ENCODE peak calls at places on chromosomes 1 and 21, in eight cellular contexts. A is choroid plexus epithelial cell, U is IMR-90, N is AG09309, G is GM13977, Q is RWPE1, R is D721Med, J is glutamatergic neuron. B is an unnamed sample.

GRCh38 chr21:10272216-10272615 is 249.2 kb upstream of the TPTE start:
- DNase-seq in A (peak), U (no peak), N (no peak), G (no peak), Q (no peak), R (no peak), J (no peak), B (no peak)

GRCh38 chr1:166601650-166602049 is 237.6 kb upstream of the POGK start:
- DNase-seq in A (no peak), U (no peak), N (no peak), G (no peak), Q (no peak), R (no peak), J (no peak), B (no peak)

GRCh38 chr1:237799762-237800474 is 90.8 kb downstream of the ZP4 start:
- DNase-seq in A (peak), U (peak), N (no peak), G (peak), Q (peak), R (peak), J (peak), B (peak)

GRCh38 chr1:25063591-25064416 is 133.7 kb upstream of the RUNX3 start:
- DNase-seq in A (no peak), U (no peak), N (no peak), G (no peak), Q (peak), R (no peak), J (peak), B (no peak)

GRCh38 chr1:168520052-168520751 is 23.6 kb downstream of the XCL2 start:
- DNase-seq in A (no peak), U (no peak), N (no peak), G (peak), Q (no peak), R (no peak), J (no peak), B (no peak)

GRCh38 chr1:5644281-5645134 is 347.7 kb downstream of the NPHP4 start:
- DNase-seq in A (no peak), U (no peak), N (no peak), G (no peak), Q (no peak), R (no peak), J (no peak), B (no peak)

GRCh38 chr21:45475004-45475685 is 67.1 kb downstream of the SLC19A1 start:
- DNase-seq in A (no peak), U (no peak), N (no peak), G (no peak), Q (no peak), R (no peak), J (no peak), B (no peak)

GRCh38 chr1:181083842-181084605 is 4.5 kb upstream of the IER5 start:
- DNase-seq in A (peak), U (no peak), N (no peak), G (peak), Q (no peak), R (peak), J (no peak), B (peak)

GRCh38 chr1:24236170-24237045 is 49.3 kb upstream of the IFNLR1 start:
- DNase-seq in A (peak), U (peak), N (peak), G (peak), Q (peak), R (no peak), J (no peak), B (peak)

GRCh38 chr1:202809597-202810159 is 1.1 kb upstream of the PCAT6 start:
- DNase-seq in A (no peak), U (no peak), N (no peak), G (no peak), Q (no peak), R (no peak), J (no peak), B (no peak)

GRCh38 chr1:7482077-7482476 is 289.0 kb upstream of the VAMP3 start:
- DNase-seq in A (no peak), U (no peak), N (no peak), G (no peak), Q (no peak), R (no peak), J (no peak), B (no peak)

GRCh38 chr1:220595179-220595578 is 67.2 kb downstream of the MARK1 start:
- DNase-seq in A (no peak), U (no peak), N (no peak), G (no peak), Q (no peak), R (no peak), J (no peak), B (no peak)

GRCh38 chr1:56547473-56547872 is 31.9 kb downstream of the PLPP3 start:
- DNase-seq in A (no peak), U (no peak), N (no peak), G (no peak), Q (no peak), R (no peak), J (no peak), B (no peak)

GRCh38 chr1:106768501-106768900 is 288.0 kb upstream of the PRMT6 start:
- DNase-seq in A (peak), U (no peak), N (peak), G (no peak), Q (peak), R (no peak), J (no peak), B (peak)

GRCh38 chr1:110756506-110756905 is 81.8 kb upstream of the KCNA3 start:
- DNase-seq in A (no peak), U (no peak), N (no peak), G (no peak), Q (no peak), R (no peak), J (peak), B (no peak)

GRCh38 chr1:233561708-233562426 is 52.0 kb upstream of the KCNK1 start:
- DNase-seq in A (no peak), U (no peak), N (no peak), G (no peak), Q (no peak), R (no peak), J (no peak), B (no peak)

GRCh38 chr1:47224676-47225399 is 7.2 kb downstream of the TAL1 start:
- DNase-seq in A (no peak), U (no peak), N (no peak), G (no peak), Q (no peak), R (no peak), J (no peak), B (no peak)

GRCh38 chr1:153957744-153958110 is 685 bp downstream of the CRTC2 start:
- DNase-seq in A (peak), U (no peak), N (no peak), G (peak), Q (no peak), R (no peak), J (no peak), B (peak)

GRCh38 chr1:153626929-153627796 is at the start of gene S100A13:
- DNase-seq in A (peak), U (peak), N (peak), G (no peak), Q (peak), R (no peak), J (peak), B (peak)

GRCh38 chr21:38567577-38568360 is 69.5 kb upstream of the ERG start:
- DNase-seq in A (peak), U (peak), N (peak), G (no peak), Q (peak), R (no peak), J (no peak), B (no peak)

GRCh38 chr1:175146535-175147213 is 45.9 kb downstream of the KIAA0040 start:
- DNase-seq in A (peak), U (peak), N (no peak), G (peak), Q (peak), R (peak), J (peak), B (peak)

GRCh38 chr1:52748119-52748518 is 21.9 kb downstream of the ZYG11B start:
- DNase-seq in A (peak), U (no peak), N (no peak), G (no peak), Q (no peak), R (no peak), J (no peak), B (peak)

GRCh38 chr1:65229754-65230339 is 79.5 kb upstream of the DNAJC6 start:
- DNase-seq in A (no peak), U (no peak), N (no peak), G (no peak), Q (no peak), R (no peak), J (no peak), B (no peak)

GRCh38 chr1:69123486-69123885 is 444.2 kb upstream of the LRRC7 start:
- DNase-seq in A (no peak), U (no peak), N (no peak), G (no peak), Q (no peak), R (no peak), J (no peak), B (no peak)

GRCh38 chr21:39180429-39181019 is 2.7 kb downstream of the PSMG1 start:
- DNase-seq in A (peak), U (no peak), N (no peak), G (no peak), Q (no peak), R (no peak), J (no peak), B (peak)

GRCh38 chr1:156020293-156021086 is at the start of gene SSR2:
- DNase-seq in A (peak), U (peak), N (peak), G (peak), Q (peak), R (peak), J (peak), B (peak)

GRCh38 chr1:156021087-156021416 is 301 bp upstream of the SSR2 start:
- DNase-seq in A (no peak), U (no peak), N (no peak), G (no peak), Q (no peak), R (no peak), J (no peak), B (no peak)

GRCh38 chr1:156026588-156026987 is 5.8 kb upstream of the SSR2 start:
- DNase-seq in A (no peak), U (no peak), N (no peak), G (no peak), Q (no peak), R (no peak), J (no peak), B (no peak)

GRCh38 chr1:156021954-156022353 is 1.2 kb upstream of the SSR2 start:
- DNase-seq in A (no peak), U (no peak), N (no peak), G (no peak), Q (no peak), R (no peak), J (no peak), B (no peak)

DNA sequence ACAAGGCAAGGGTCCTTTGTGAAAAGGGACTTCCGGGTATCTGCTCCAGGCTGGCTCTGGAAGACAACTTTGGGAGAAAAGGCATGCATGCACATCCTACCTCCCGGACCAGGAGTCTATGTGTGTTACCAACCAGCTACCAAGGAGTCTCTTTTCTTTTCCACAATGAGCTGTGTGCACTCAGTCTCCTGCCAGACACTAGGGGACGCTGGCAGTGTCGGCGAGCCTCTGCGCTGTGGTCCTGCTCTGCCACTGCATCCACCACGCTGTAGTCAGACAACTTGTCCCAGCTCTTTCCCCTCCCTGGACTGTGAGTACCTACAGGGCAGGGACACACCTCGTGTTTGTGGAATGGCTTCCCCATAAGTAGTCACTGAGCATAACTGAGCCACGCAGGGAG is 5.1 kb upstream of the SSR2 start:
- DNase-seq in A (peak), U (peak), N (no peak), G (peak), Q (no peak), R (peak), J (peak), B (no peak)
- TF ChIP-seq CTCF in A (peak), U (peak), N (peak), G (peak), Q (peak), R (peak), J (peak), B (no peak)

GRCh38 chr1:217911908-217912307 is 280.8 kb downstream of the SPATA17 start:
- DNase-seq in A (no peak), U (no peak), N (no peak), G (no peak), Q (no peak), R (no peak), J (no peak), B (peak)
- TF ChIP-seq CTCF in A (no peak), U (no peak), N (no peak), G (no peak), Q (no peak), R (peak), J (no peak), B (peak)

DNA sequence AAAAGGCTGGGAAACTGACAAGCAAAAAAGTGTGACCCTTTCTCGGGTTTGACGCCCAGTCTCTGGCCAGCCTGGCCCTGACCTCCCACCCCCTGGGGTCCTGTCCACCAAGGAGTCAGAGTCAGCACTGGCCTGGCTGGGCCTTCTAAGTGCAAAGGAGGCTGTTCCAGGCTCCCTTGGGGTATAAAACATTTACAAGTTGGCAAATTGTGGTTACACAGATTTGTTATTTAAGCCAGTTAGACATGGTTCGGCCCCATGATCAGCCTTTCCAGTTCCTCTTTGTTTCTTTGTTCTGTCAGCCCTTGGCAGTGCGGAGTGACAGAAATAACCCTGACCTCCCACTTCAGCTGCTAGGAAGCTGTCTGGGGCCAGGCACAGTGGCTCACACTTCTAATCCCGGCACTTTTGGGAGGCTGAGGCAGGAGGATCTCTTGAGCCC is 161.6 kb upstream of the RAB4A start:
- DNase-seq in A (no peak), U (no peak), N (no peak), G (no peak), Q (no peak), R (no peak), J (no peak), B (no peak)
- TF ChIP-seq CTCF in A (no peak), U (no peak), N (no peak), G (no peak), Q (no peak), R (no peak), J (no peak), B (no peak)

GRCh38 chr1:160768295-160768657 is 27.7 kb upstream of the LY9 start:
- DNase-seq in A (peak), U (no peak), N (no peak), G (peak), Q (no peak), R (no peak), J (peak), B (peak)
- TF ChIP-seq CTCF in A (peak), U (peak), N (peak), G (peak), Q (no peak), R (peak), J (no peak), B (peak)

DNA sequence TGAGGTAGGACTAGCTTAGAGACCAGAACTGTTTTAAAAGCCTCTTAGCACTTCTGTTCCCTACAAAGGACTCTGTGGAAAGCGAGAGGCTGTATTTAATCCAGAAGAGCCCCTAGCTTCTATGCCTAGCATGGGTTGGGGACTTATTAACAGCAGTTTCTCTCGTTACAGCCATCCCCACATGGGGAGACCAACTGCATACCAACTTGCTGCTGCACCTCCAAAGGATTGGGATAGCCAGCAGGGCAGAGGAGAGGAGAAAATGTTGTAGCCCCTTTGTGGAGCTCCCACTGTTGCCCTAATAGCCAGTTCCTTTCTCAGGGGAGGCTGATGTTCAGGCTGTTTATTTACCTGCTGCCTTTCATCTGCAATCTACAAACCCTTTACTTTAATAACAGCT is 11.0 kb upstream of the CELSR2 start:
- DNase-seq in A (no peak), U (no peak), N (no peak), G (no peak), Q (no peak), R (no peak), J (no peak), B (no peak)
- TF ChIP-seq CTCF in A (no peak), U (no peak), N (no peak), G (no peak), Q (no peak), R (no peak), J (no peak), B (no peak)

GRCh38 chr1:10517677-10517982 is 42.9 kb downstream of the PEX14 start:
- DNase-seq in A (no peak), U (no peak), N (no peak), G (no peak), Q (no peak), R (no peak), J (no peak), B (no peak)

GRCh38 chr1:10516925-10517676 is 42.4 kb downstream of the PEX14 start:
- DNase-seq in A (no peak), U (no peak), N (no peak), G (no peak), Q (no peak), R (no peak), J (no peak), B (no peak)

GRCh38 chr1:10520497-10520896 is 45.7 kb downstream of the PEX14 start:
- DNase-seq in A (no peak), U (no peak), N (no peak), G (no peak), Q (no peak), R (no peak), J (no peak), B (no peak)

GRCh38 chr1:10520952-10521351 is 46.2 kb downstream of the PEX14 start:
- DNase-seq in A (no peak), U (no peak), N (no peak), G (no peak), Q (no peak), R (no peak), J (no peak), B (no peak)

DNA sequence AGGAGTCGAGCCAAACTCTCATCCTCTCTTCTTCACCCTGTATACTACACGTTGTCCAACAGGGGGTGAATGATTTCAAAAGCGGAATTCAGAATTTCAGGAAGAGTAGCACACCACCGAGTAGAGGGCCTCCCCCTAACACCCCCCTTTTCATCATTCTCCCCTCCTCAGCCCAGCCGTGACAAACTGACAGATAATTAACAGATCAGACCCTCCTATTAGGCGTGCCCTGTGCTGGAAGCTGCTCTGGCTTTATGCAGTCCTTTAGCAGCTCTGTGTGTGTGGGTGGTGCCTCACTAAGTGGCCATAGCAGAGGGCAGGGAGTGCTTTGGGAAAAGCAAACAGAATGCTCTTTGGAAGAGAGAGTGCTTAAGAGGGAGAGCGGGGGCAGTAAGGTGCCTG is 44.3 kb downstream of the PEX14 start:
- DNase-seq in A (no peak), U (no peak), N (no peak), G (no peak), Q (no peak), R (no peak), J (no peak), B (no peak)
- TF ChIP-seq CTCF in A (peak), U (peak), N (no peak), G (no peak), Q (no peak), R (no peak), J (peak), B (no peak)

DNA sequence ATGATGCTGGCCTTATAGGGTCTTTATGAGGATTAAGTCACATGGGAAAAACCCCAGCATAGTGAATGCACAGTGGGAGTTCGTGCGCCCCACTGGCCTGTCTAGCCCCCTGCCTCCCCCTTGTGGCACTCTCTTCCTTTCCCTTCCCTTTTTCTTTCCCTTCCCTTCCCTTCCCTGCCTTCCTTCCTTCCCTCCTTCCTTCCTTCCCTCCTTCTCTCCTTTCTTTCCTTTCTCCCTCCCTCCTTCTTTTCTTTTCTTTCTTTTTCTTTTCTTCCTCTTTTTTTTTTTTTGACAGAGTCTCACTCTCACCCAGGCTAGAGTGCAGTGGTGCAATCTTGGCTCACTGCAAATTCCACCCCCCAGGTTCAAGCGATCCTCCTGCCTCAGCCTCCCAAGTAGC is 38.6 kb downstream of the HTR6 start:
- DNase-seq in A (no peak), U (no peak), N (no peak), G (no peak), Q (no peak), R (no peak), J (no peak), B (no peak)
- TF ChIP-seq CTCF in A (no peak), U (no peak), N (no peak), G (no peak), Q (no peak), R (no peak), J (no peak), B (no peak)

DNA sequence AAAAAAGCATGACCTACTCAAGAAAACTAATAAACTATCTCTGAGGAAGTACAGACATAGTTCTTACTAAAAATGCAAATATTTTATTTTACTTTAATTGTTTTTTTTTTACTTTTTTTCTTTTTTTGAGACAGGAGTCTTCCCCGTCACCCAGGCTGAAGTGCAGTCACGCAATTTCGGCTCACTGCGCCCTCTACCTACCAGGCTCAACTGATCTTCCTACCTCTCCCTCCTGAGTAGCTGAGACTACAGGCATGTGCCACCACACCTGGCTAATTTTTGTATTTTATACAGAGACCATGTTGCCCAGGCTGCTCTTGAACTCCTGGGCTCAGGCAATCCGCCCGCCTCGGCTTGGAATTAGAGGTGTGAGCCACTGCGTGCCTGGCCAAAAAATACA is 1263.1 kb downstream of the KCNT2 start:
- DNase-seq in A (no peak), U (no peak), N (no peak), G (no peak), Q (no peak), R (no peak), J (peak), B (no peak)
- TF ChIP-seq CTCF in A (no peak), U (no peak), N (no peak), G (no peak), Q (no peak), R (no peak), J (peak), B (no peak)

GRCh38 chr1:209875510-209875909 is 47.7 kb downstream of the UTP25 start:
- DNase-seq in A (peak), U (peak), N (peak), G (no peak), Q (no peak), R (no peak), J (no peak), B (peak)
- TF ChIP-seq CTCF in A (peak), U (peak), N (peak), G (no peak), Q (no peak), R (peak), J (peak), B (peak)

DNA sequence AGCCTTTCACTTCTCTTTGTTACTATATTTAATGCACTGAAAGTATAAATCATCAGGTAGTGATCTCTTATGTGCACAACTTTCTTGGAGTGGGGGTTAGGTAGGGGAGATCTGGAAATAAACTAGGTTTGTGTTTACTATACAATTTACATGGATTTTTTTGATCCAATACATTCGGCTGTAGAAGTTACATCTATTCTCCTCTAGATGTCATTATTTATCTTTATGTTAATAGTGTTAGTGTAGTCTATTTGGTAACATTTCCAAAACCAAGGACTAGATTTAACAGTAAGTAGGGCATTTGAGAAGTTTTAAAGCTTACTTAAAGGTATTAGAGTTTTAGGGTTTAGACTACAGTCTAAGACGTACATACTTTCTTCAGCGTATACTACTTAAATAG is 5.4 kb downstream of the VPS45 start:
- DNase-seq in A (peak), U (peak), N (no peak), G (peak), Q (peak), R (no peak), J (no peak), B (peak)
- TF ChIP-seq CTCF in A (peak), U (peak), N (peak), G (peak), Q (peak), R (peak), J (no peak), B (peak)

B was measured in MCF 10A.